ENCODE peak calls at places on chromosomes 12 and 14, in ten cellular contexts. A is DND-41, L is neural progenitor cell, I is GM23248, B is GM23338, N is H9, V is uterus, T is testis, M is right cardiac atrium, X is heart right ventricle. H is an unnamed sample. For H3K4me1 and H3K27me3, the result is how much of the 10 kb centered on the place peaks cover.

GRCh38 chr12:107349008-107349747 is 255.8 kb upstream of the CRY1 start:
- DNase-seq in A (no peak), L (peak), I (peak), B (peak), N (no peak), V (no peak), T (peak), M (no peak), X (no peak), H (no peak)

GRCh38 chr12:16238661-16239060 is 38.8 kb downstream of the SLC15A5 start:
- DNase-seq in A (no peak), L (no peak), I (peak), B (no peak), N (no peak), V (no peak), T (no peak), M (no peak), X (no peak), H (no peak)

GRCh38 chr12:80846930-80847329 is 90.8 kb downstream of the LIN7A start:
- DNase-seq in A (no peak), L (no peak), I (no peak), B (peak), N (no peak), V (no peak), T (no peak), M (no peak), X (no peak), H (no peak)

GRCh38 chr14:23141706-23142467 is 22.8 kb upstream of the CEBPE start:
- DNase-seq in A (no peak), L (no peak), I (peak), B (no peak), N (no peak), V (peak), T (peak), M (peak), X (peak), H (no peak)

GRCh38 chr12:83575326-83575725 is 888.6 kb downstream of the TMTC2 start:
- DNase-seq in A (no peak), L (no peak), I (no peak), B (no peak), N (no peak), V (no peak), T (no peak), M (no peak), X (no peak), H (no peak)

GRCh38 chr12:67988600-67988999 is 647 bp upstream of the IFNG-AS1 start:
- DNase-seq in A (no peak), L (peak), I (no peak), B (no peak), N (no peak), V (no peak), T (no peak), M (no peak), X (no peak), H (no peak)

GRCh38 chr12:92141585-92142244 is 3.9 kb downstream of the BTG1 start:
- DNase-seq in A (peak), L (no peak), I (no peak), B (peak), N (no peak), V (no peak), T (no peak), M (no peak), X (no peak), H (no peak)

GRCh38 chr14:72902802-72903530 is 9.1 kb upstream of the DPF3 start:
- DNase-seq in A (no peak), L (no peak), I (peak), B (no peak), N (no peak), V (no peak), T (no peak), M (no peak), X (no peak), H (no peak)

GRCh38 chr12:1313906-1314305 is 280.5 kb downstream of the FBXL14 start:
- DNase-seq in A (no peak), L (no peak), I (peak), B (no peak), N (no peak), V (no peak), T (no peak), M (no peak), X (no peak), H (no peak)

GRCh38 chr14:30921305-30921704 is 46.9 kb downstream of the COCH start:
- DNase-seq in A (peak), L (no peak), I (peak), B (no peak), N (no peak), V (no peak), T (no peak), M (no peak), X (no peak), H (no peak)

GRCh38 chr14:24986206-24986893 is 63.6 kb downstream of the STXBP6 start:
- DNase-seq in A (no peak), L (no peak), I (no peak), B (no peak), N (no peak), V (no peak), T (no peak), M (peak), X (peak), H (no peak)

GRCh38 chr12:53258541-53259539 is 9.3 kb upstream of the ESPL1 start:
- DNase-seq in A (no peak), L (no peak), I (no peak), B (no peak), N (no peak), V (no peak), T (no peak), M (no peak), X (no peak), H (no peak)

GRCh38 chr12:46457958-46458357 is 85.4 kb upstream of the SLC38A2 start:
- DNase-seq in A (no peak), L (no peak), I (no peak), B (no peak), N (no peak), V (no peak), T (no peak), M (no peak), X (no peak), H (no peak)

GRCh38 chr12:123115409-123116111 is 35.3 kb downstream of the PITPNM2 start:
- DNase-seq in A (no peak), L (no peak), I (peak), B (no peak), N (no peak), V (peak), T (peak), M (peak), X (no peak), H (peak)

GRCh38 chr12:5716221-5716620 is 228.8 kb downstream of the ANO2 start:
- DNase-seq in A (no peak), L (no peak), I (peak), B (no peak), N (peak), V (no peak), T (no peak), M (peak), X (no peak), H (no peak)

GRCh38 chr12:69688496-69689427 is 10.3 kb downstream of the BEST3 start:
- DNase-seq in A (no peak), L (peak), I (peak), B (peak), N (peak), V (peak), T (peak), M (peak), X (peak), H (peak)

GRCh38 chr14:103021817-103022668 is 35.3 kb downstream of the CDC42BPB start:
- DNase-seq in A (no peak), L (no peak), I (peak), B (no peak), N (no peak), V (no peak), T (no peak), M (no peak), X (no peak), H (no peak)

GRCh38 chr12:82412246-82412645 is 53.9 kb downstream of the METTL25 start:
- DNase-seq in A (no peak), L (no peak), I (no peak), B (no peak), N (no peak), V (no peak), T (no peak), M (no peak), X (no peak), H (no peak)

GRCh38 chr12:132622437-132623071 is 4.0 kb downstream of the P2RX2 start:
- DNase-seq in A (peak), L (no peak), I (peak), B (no peak), N (no peak), V (peak), T (peak), M (no peak), X (no peak), H (peak)

DNA sequence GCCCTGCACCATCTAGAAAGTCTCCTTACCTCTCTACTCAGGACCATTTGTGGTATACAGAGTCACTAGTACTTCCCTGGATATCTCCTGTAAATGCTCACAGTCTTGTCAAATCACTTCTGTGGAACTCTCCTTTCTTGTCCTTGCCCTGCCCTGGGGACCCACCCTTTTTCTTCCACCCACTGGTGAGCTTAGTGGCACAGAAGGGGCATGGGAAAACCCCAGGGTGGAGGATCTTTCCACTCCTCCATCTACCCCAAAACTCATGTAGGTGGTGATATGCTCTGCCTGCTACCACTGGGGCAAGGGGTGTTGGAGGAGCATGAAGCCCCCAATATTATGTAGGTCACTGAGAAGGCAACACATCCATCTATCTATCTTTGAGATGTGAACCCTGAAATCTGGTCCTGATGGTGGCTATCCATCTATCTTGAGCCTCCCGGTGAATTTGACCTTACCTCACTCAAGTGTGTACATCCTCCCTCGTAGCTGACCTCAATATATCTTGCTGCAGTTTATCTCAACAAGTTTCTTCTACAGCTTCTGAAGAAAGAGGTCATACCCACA is 943 bp downstream of the TESPA1 start:
- DNase-seq in A (no peak), L (no peak), I (no peak), B (no peak), N (no peak), V (no peak), T (no peak), M (no peak), X (no peak), H (no peak)
- H3K4me1 ChIP-seq in A (half or more), L (under half), I (under half), B (under half), N (under half), V (under half), T (under half), M (under half), X (under half), H (under half)

DNA sequence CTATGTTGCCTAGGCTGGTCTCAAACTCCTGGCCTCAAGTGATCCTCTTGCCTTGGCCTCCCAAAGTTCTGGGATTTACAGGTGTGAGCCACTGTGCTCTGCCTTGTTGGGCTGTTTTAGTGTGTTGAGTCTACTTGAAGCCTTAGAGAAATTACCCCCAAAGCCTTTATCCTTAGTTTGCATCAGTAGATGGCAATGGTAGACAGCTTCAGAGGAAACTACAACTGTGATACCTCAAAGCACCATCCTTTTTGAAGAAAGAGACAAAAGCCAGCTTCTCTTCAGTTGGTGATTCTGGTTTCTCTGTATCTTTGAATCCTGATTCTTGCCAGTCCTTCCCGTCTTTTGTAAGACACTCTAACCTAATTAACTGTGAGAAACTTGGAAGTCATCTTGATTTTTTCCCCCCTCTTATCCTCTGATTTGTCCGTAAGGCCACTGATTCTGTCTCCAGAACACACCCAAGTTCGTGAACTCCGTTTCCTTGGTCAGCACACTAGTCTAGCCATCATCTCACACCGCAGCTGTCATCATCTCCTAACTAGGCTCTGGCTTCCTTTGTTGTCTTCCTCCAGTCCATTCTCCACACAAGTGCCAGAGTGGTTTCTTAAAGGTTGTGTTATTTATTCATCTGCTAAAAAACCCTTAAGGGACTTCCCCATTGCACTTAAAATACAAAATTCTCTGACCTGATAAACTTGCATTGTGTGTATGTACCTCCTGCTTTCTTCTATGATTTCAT is 20.2 kb downstream of the ATP2A2 start:
- DNase-seq in A (no peak), L (no peak), I (peak), B (no peak), N (no peak), V (no peak), T (no peak), M (no peak), X (no peak), H (no peak)
- H3K27ac ChIP-seq in A (no peak), L (no peak), I (peak), B (no peak), N (no peak), V (no peak), T (peak), M (peak), X (peak), H (no peak)

GRCh38 chr14:56129941-56130340 is 11.7 kb downstream of the PELI2 start:
- DNase-seq in A (peak), L (peak), I (peak), B (peak), N (no peak), V (no peak), T (no peak), M (peak), X (peak), H (no peak)
- H3K27me3 ChIP-seq in A (under half), L (under half), I (under half), B (under half), N (under half), V (under half), T (under half), M (under half), X (under half), H (under half)

GRCh38 chr14:69059658-69060648 is 80.9 kb upstream of the ACTN1 start:
- DNase-seq in A (no peak), L (no peak), I (peak), B (no peak), N (no peak), V (peak), T (peak), M (peak), X (no peak), H (peak)
- H3K4me1 ChIP-seq in A (under half), L (under half), I (under half), B (under half), N (under half), V (under half), T (under half), M (under half), X (under half), H (under half)

GRCh38 chr12:49825360-49825970 is 2.7 kb downstream of the NCKAP5L start:
- DNase-seq in A (no peak), L (peak), I (peak), B (peak), N (no peak), V (no peak), T (no peak), M (no peak), X (no peak), H (no peak)

GRCh38 chr12:49823350-49823749 is 4.9 kb downstream of the NCKAP5L start:
- DNase-seq in A (no peak), L (no peak), I (no peak), B (no peak), N (no peak), V (no peak), T (no peak), M (no peak), X (no peak), H (no peak)

GRCh38 chr12:49823951-49824350 is 4.3 kb downstream of the NCKAP5L start:
- DNase-seq in A (no peak), L (no peak), I (no peak), B (no peak), N (no peak), V (no peak), T (no peak), M (no peak), X (no peak), H (no peak)

GRCh38 chr12:49824886-49825285 is 3.3 kb downstream of the NCKAP5L start:
- DNase-seq in A (no peak), L (no peak), I (peak), B (no peak), N (no peak), V (no peak), T (no peak), M (no peak), X (no peak), H (peak)

DNA sequence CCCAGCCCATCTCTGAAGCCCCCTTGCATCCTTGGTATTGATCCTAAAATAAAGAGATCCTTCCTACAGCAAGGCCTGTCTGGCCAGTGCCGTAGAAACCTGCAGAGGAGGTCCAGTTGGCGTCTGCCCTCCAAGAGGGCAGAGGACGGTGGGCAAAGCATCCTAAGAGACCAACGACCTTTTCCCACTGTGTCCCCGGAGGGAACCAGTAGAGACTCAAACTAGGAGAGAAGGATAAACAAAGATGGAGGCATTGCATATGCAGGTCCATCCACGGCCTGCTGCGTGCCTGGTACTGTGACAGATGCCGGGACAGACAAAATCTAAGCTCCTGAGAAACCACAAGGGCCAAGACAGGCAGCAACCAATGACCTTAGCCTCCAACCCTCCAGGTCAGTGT is 3.8 kb downstream of the NCKAP5L start:
- DNase-seq in A (no peak), L (no peak), I (no peak), B (no peak), N (no peak), V (no peak), T (no peak), M (no peak), X (no peak), H (no peak)
- H3K27ac ChIP-seq in A (no peak), L (no peak), I (peak), B (no peak), N (no peak), V (no peak), T (no peak), M (peak), X (peak), H (peak)

GRCh38 chr12:57027011-57027804 is 10.9 kb upstream of the TAC3 start:
- DNase-seq in A (no peak), L (no peak), I (no peak), B (no peak), N (no peak), V (no peak), T (peak), M (no peak), X (no peak), H (peak)

GRCh38 chr12:57031228-57031670 is 14.9 kb upstream of the TAC3 start:
- DNase-seq in A (peak), L (no peak), I (no peak), B (peak), N (no peak), V (no peak), T (no peak), M (no peak), X (no peak), H (no peak)

GRCh38 chr12:57031789-57032188 is 15.5 kb upstream of the TAC3 start:
- DNase-seq in A (no peak), L (no peak), I (no peak), B (no peak), N (no peak), V (no peak), T (no peak), M (no peak), X (no peak), H (no peak)

GRCh38 chr12:57033428-57033827 is 16.5 kb downstream of the MYO1A start:
- DNase-seq in A (no peak), L (no peak), I (no peak), B (no peak), N (no peak), V (no peak), T (no peak), M (no peak), X (no peak), H (no peak)

GRCh38 chr12:57027805-57028153 is 11.4 kb upstream of the TAC3 start:
- DNase-seq in A (peak), L (no peak), I (no peak), B (no peak), N (no peak), V (no peak), T (no peak), M (no peak), X (no peak), H (no peak)
- H3K27me3 ChIP-seq in A (under half), L (under half), I (half or more), B (under half), N (under half), V (under half), T (under half), M (under half), X (under half), H (under half)

DNA sequence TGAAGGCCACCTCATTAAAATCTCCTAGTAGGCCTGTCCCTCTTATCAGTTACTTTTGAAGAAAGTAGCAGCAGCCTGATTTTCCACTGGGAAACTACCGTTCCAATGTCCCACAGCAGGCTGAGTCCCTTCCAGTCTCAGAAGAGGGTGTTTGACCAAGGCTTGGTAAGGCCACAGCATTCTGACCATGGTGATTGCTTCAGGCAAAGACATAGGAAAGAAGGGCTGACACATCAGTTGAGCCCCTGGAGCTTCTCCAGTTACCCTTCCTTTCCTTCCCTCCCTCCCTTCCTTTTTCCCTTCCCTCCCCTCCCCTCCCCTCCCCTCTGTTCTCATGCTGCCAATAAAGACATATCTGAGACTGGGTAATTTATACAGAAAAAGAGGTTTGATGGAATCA is 234.3 kb upstream of the NOS1 start:
- DNase-seq in A (no peak), L (no peak), I (no peak), B (no peak), N (no peak), V (no peak), T (no peak), M (no peak), X (no peak), H (no peak)
- H3K4me1 ChIP-seq in A (under half), L (under half), I (under half), B (under half), N (under half), V (under half), T (under half), M (under half), X (under half), H (under half)

GRCh38 chr14:104243200-104243599 is 104.8 kb downstream of the KIF26A start:
- DNase-seq in A (no peak), L (no peak), I (no peak), B (no peak), N (no peak), V (no peak), T (no peak), M (no peak), X (no peak), H (peak)

GRCh38 chr14:104245723-104246122 is 107.3 kb downstream of the KIF26A start:
- DNase-seq in A (no peak), L (no peak), I (no peak), B (no peak), N (no peak), V (no peak), T (no peak), M (no peak), X (no peak), H (no peak)

GRCh38 chr14:104244221-104245011 is 106.0 kb downstream of the KIF26A start:
- DNase-seq in A (no peak), L (no peak), I (no peak), B (no peak), N (peak), V (no peak), T (no peak), M (no peak), X (no peak), H (peak)

GRCh38 chr14:104246401-104247335 is 108.3 kb downstream of the KIF26A start:
- DNase-seq in A (no peak), L (no peak), I (no peak), B (no peak), N (peak), V (peak), T (peak), M (no peak), X (no peak), H (peak)

DNA sequence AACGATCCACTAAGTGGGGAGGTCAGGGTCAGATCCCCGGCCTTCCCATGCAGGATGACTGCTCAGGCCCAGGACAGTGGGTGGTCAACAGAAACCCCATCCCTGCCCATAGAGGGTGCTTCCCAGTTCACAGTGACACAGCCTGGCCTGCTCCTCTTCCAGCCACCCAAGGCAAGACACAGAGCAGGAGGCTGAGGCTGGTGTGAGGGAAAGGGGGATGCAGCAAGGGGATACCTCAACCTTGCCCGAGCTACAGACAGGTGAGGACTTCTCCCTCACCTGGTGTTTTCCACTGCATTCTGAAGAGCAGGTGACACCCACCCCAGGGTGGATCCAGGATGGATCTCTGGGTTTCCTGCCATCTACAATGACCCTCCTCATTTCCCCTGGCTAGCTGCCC is 106.7 kb downstream of the KIF26A start:
- DNase-seq in A (no peak), L (no peak), I (no peak), B (no peak), N (peak), V (peak), T (no peak), M (no peak), X (no peak), H (no peak)
- H3K27ac ChIP-seq in A (no peak), L (no peak), I (no peak), B (no peak), N (no peak), V (no peak), T (no peak), M (no peak), X (no peak), H (no peak)